ENCODE peak calls at places on chromosome 4, in four cellular contexts. One of them, this sample, is unnamed.

GRCh38 chr4:88991746-88992145 is 65.2 kb downstream of the FAM13A start:
- DNase-seq in K562: no peak
- DNase-seq in HepG2: no peak
- DNase-seq in GM12878: no peak
- DNase-seq in this sample: no peak

GRCh38 chr4:112099701-112100289 is 45.5 kb upstream of the FAM241A start:
- DNase-seq in K562: peak; percentile 35
- DNase-seq in HepG2: peak; percentile 57
- DNase-seq in GM12878: peak; percentile 27
- DNase-seq in this sample: no peak

GRCh38 chr4:4418676-4419370 is 31.9 kb downstream of the NSG1 start:
- DNase-seq in K562: no peak
- DNase-seq in HepG2: no peak
- DNase-seq in GM12878: no peak
- DNase-seq in this sample: no peak

GRCh38 chr4:24741915-24742314 is 53.5 kb upstream of the SOD3 start:
- DNase-seq in K562: no peak
- DNase-seq in HepG2: no peak
- DNase-seq in GM12878: no peak
- DNase-seq in this sample: no peak

GRCh38 chr4:44326716-44327115 is 121.9 kb downstream of the KCTD8 start:
- DNase-seq in K562: no peak
- DNase-seq in HepG2: no peak
- DNase-seq in GM12878: no peak
- DNase-seq in this sample: no peak

GRCh38 chr4:113686950-113687718 is 74.4 kb downstream of the CAMK2D start:
- DNase-seq in K562: no peak
- DNase-seq in HepG2: peak; percentile 11
- DNase-seq in GM12878: peak; percentile 39
- DNase-seq in this sample: no peak

GRCh38 chr4:70251945-70252277 is 9.5 kb downstream of the CSN3 start:
- DNase-seq in K562: no peak
- DNase-seq in HepG2: no peak
- DNase-seq in GM12878: no peak
- DNase-seq in this sample: no peak

GRCh38 chr4:71553605-71554004 is 214.8 kb downstream of the SLC4A4 start:
- DNase-seq in K562: peak; percentile 7
- DNase-seq in HepG2: no peak
- DNase-seq in GM12878: no peak
- DNase-seq in this sample: no peak

GRCh38 chr4:120922390-120923200 is at the start of gene PRDM5:
- DNase-seq in K562: no peak
- DNase-seq in HepG2: no peak
- DNase-seq in GM12878: no peak
- DNase-seq in this sample: peak; percentile 79

GRCh38 chr4:38757945-38758344 is 24.8 kb downstream of the TLR10 start:
- DNase-seq in K562: peak; percentile 16
- DNase-seq in HepG2: no peak
- DNase-seq in GM12878: no peak
- DNase-seq in this sample: peak; percentile 24

GRCh38 chr4:168705121-168705520 is 208.3 kb downstream of the PALLD start:
- DNase-seq in K562: no peak
- DNase-seq in HepG2: no peak
- DNase-seq in GM12878: no peak
- DNase-seq in this sample: no peak

GRCh38 chr4:106587558-106587957 is 219.0 kb upstream of the GIMD1 start:
- DNase-seq in K562: no peak
- DNase-seq in HepG2: no peak
- DNase-seq in GM12878: no peak
- DNase-seq in this sample: no peak

GRCh38 chr4:2007804-2008670 is 737 bp downstream of the NELFA start:
- DNase-seq in K562: peak; percentile 47
- DNase-seq in HepG2: no peak
- DNase-seq in GM12878: no peak
- DNase-seq in this sample: no peak

GRCh38 chr4:119498520-119498919 is 130.1 kb downstream of the PDE5A start:
- DNase-seq in K562: no peak
- DNase-seq in HepG2: peak; percentile 38
- DNase-seq in GM12878: no peak
- DNase-seq in this sample: no peak

DNA sequence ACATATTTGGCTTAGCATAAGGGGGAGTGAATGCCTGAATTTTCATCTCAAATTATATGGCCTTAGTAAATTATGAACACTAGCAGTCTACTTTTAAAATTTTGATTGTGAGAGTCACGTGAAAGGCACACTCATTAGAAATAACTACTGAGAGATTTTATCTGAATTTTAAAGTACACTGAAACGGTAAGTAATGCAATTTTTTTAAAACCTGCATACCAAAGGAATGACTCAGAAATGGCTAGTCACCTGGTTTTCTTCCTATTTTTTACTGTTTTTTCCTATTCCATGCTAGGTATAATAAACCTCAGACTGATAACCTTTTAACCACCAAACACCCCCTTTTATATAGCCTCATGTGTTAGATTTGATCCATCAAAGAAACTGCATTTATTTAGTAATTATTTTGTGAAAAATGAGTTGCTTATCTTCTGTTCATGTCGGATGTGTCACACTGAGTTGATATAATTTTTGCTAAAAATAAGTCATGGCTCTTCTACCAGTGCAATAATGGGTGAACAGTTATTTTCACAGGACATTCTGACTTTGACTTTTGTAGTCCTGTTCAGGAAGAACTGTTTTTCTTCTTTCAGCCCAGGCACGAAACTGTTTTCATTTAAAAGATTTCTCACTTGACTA is 40.4 kb downstream of the CPEB2 start:
- DNase-seq in K562: no peak
- DNase-seq in HepG2: no peak
- DNase-seq in GM12878: no peak
- DNase-seq in this sample: no peak
- TF ChIP-seq ETV6 in K562: no peak
- TF ChIP-seq ETV6 in HepG2: no peak
- TF ChIP-seq ETV6 in GM12878: no peak
- TF ChIP-seq ETV6 in this sample: no peak

DNA sequence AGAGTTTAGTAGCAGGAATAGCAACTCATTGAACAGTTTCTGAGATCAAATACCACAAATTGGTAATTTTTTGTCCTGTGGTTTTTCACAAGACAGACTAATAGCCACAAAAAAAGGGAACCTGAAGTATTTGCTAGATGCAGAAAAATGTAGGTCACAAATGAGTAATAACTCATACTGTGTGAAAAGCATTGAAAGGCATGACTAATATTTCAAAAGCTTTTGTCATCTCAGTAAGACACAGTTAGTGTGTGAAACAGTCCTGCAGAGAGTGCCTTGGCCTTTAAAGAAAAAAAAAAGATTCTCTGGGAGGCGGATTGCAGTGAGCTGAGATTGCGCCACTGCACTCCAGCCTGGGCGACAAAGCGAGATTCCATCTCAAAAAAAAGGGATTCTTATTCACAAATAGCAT is 31.4 kb upstream of the SLC25A31 start:
- DNase-seq in K562: no peak
- DNase-seq in HepG2: no peak
- DNase-seq in GM12878: peak; percentile 83
- DNase-seq in this sample: no peak
- TF ChIP-seq ETV6 in K562: no peak
- TF ChIP-seq ETV6 in HepG2: no peak
- TF ChIP-seq ETV6 in GM12878: no peak
- TF ChIP-seq ETV6 in this sample: no peak

DNA sequence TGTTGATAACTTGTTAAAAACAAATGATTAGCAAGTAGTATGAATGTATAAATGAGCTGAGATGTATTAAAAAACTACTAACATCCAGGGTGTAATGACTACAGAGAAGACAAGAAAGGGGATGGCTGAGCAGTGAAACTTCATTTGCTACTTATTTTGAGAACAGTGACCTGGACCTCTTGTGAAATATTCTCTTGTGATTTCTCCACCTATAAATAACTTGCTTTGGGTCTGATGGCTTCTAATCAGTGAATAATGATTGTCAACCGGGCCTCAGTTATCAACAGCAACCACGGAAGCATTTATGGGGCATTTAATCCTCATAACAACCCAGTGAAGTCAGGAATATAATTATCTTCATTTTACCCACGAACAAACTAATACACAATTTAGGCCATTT is 154.2 kb upstream of the HAND2 start:
- DNase-seq in K562: no peak
- DNase-seq in HepG2: no peak
- DNase-seq in GM12878: no peak
- DNase-seq in this sample: no peak
- TF ChIP-seq ETV6 in K562: no peak
- TF ChIP-seq ETV6 in HepG2: no peak
- TF ChIP-seq ETV6 in GM12878: no peak
- TF ChIP-seq ETV6 in this sample: no peak

DNA sequence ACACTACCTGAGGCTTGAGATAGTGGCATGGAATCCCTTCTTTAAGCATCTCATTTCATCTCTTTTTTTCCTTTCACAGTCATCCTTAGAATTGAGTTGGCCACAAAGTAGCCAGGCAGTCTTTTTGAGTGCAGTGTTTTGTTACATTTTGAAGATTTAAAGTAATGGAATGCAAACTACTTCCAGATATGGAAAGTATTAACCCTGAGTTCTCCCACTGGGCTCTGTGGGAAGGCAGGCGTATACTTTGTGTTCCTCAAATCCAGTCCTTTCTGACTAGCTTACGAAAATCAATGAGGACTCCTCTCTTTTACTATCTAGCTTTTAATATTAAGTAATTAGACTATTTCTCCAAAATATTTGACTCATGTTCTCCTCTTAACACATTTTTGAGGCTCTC is 29.9 kb downstream of the PCDH10 start:
- DNase-seq in K562: no peak
- DNase-seq in HepG2: no peak
- DNase-seq in GM12878: no peak
- DNase-seq in this sample: no peak
- TF ChIP-seq ETV6 in K562: no peak
- TF ChIP-seq ETV6 in HepG2: no peak
- TF ChIP-seq ETV6 in GM12878: no peak
- TF ChIP-seq ETV6 in this sample: no peak

GRCh38 chr4:17884511-17884910 is 73.7 kb downstream of the NCAPG start:
- DNase-seq in K562: no peak
- DNase-seq in HepG2: no peak
- DNase-seq in GM12878: no peak
- DNase-seq in this sample: no peak
- TF ChIP-seq ETV6 in K562: no peak
- TF ChIP-seq ETV6 in HepG2: no peak
- TF ChIP-seq ETV6 in GM12878: no peak
- TF ChIP-seq ETV6 in this sample: no peak

DNA sequence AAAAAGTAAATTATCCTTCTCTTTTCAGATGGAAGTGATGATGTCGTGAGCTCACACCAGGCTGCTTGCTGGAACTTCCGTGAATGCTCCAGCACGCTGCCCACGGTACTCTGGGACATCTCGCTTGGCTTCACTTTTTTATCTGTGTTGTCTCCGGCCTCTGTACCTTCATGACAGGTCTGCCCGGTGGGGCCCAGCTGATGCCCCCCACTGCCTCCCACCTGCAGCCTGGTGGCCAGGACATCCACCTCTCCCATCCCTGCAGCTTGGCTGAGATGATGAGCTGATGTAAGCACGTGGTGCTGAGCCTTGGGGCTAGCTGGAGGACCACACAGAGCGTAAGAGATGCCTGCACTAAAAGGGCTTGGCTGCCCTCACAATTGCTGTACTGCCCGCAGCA is 59.0 kb upstream of the HELT start:
- DNase-seq in K562: no peak
- DNase-seq in HepG2: no peak
- DNase-seq in GM12878: no peak
- DNase-seq in this sample: no peak
- TF ChIP-seq ETV6 in K562: no peak
- TF ChIP-seq ETV6 in HepG2: no peak
- TF ChIP-seq ETV6 in GM12878: no peak
- TF ChIP-seq ETV6 in this sample: no peak

This sample was measured in WTC11.